ENCODE peak calls at places on chromosome 16, in five cellular contexts. P, M, I, O and S are unnamed samples.
A peak's percentile ranks its signal among the peaks of the same experiment; 100 is the strongest.

GRCh38 chr16:84922351-84923135 is 88.8 kb downstream of the ZDHHC7 start:
- DNase-seq in P (no peak), I (peak; percentile 21), O (peak; percentile 65), M (no peak), S (peak; percentile 88)

GRCh38 chr16:79212114-79212791 is 388.3 kb downstream of the MAF start:
- DNase-seq in P (no peak), I (no peak), O (no peak), M (no peak), S (no peak)

GRCh38 chr16:69709456-69710084 is 16.8 kb downstream of the NQO1 start:
- DNase-seq in M (no peak), P (peak; percentile 67), I (no peak), O (peak; percentile 81), S (no peak)

GRCh38 chr16:80940069-80940856 is 66.4 kb downstream of the CMC2 start:
- DNase-seq in O (no peak), M (no peak), I (no peak), P (no peak), S (no peak)

GRCh38 chr16:71499775-71500364 is 10.7 kb upstream of the ZNF19 start:
- DNase-seq in O (peak; percentile 77), I (peak; percentile 64), M (no peak), P (peak; percentile 68), S (no peak)

GRCh38 chr16:27444015-27444414 is 42.0 kb downstream of the IL21R start:
- DNase-seq in M (no peak), I (no peak), P (no peak), O (peak; percentile 71), S (no peak)

GRCh38 chr16:78984887-78985464 is 615.6 kb downstream of the MAF start:
- DNase-seq in I (no peak), O (no peak), M (no peak), P (no peak), S (peak; percentile 30)

GRCh38 chr16:35186045-35186759 is 1726.8 kb downstream of the TP53TG3F start:
- DNase-seq in M (no peak), O (no peak), P (no peak), I (no peak), S (no peak)

GRCh38 chr16:4922721-4923342 is 14.1 kb downstream of the PPL start:
- DNase-seq in I (no peak), M (no peak), O (no peak), P (no peak), S (no peak)

GRCh38 chr16:49934557-49935260 is 78.8 kb upstream of the ZNF423 start:
- DNase-seq in P (no peak), O (no peak), I (no peak), M (no peak), S (no peak)

GRCh38 chr16:2715519-2715918 is 4.5 kb downstream of the PRSS27 start:
- DNase-seq in P (peak; percentile 32), I (peak; percentile 79), O (peak; percentile 66), M (no peak), S (peak; percentile 75)

GRCh38 chr16:57137043-57137442 is 44.7 kb downstream of the CPNE2 start:
- DNase-seq in P (no peak), O (no peak), M (no peak), I (no peak), S (no peak)

DNA sequence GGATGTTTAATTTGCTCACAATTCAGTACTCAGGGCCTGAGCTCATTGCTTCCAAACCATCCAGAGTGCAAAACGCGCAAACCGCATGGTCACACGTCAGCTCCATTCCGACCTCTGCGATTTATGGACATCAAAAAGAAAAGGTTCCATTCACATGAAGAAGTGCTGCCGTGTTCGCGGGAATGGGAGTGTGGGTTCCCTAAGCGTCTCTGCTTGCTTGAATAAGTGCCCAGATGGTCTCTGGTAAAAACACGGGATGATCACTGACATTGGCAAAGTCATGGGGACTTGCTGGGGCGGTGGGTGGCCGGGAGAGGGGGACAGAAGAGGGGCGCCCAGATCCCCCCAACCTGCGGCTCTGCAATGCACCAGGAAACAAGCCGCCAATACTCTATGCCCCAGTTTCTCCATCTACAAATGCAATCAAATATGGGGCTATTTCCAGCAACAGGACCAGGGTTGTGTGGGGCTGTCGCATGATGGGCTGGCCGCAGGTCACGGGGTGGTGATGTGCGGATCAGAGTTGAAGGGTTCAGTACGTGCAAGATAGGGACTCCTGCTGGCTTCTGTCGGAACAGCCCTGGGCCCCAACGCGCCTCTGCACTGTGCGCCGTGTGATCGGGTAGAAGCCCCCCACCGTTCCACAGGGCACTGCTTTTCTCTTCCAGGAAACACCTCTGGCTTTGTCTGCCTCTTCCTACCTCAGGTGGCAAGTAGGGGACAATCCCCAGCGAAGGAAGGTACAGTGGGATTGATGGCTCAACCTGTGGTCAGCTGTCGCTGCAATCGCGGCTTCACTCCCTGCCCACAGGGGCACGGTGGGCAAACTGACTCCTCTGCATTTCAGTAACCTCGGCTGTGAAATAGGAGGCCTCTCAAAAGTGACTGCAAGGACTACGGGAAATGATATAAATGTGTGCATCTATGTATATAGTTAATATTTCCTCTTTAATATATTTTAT is 11.2 kb downstream of the FOXF1 start:
- DNase-seq in O (no peak), P (no peak), I (no peak), M (no peak), S (no peak)
- TF ChIP-seq CTCF in O (no peak), P (no peak), I (no peak), M (no peak), S (no peak)

GRCh38 chr16:64092284-64092683 is 1029.6 kb downstream of the CDH11 start:
- DNase-seq in I (no peak), M (no peak), P (no peak), O (peak; percentile 54), S (no peak)

GRCh38 chr16:64085291-64085690 is 1036.6 kb downstream of the CDH11 start:
- DNase-seq in M (no peak), I (no peak), P (no peak), O (no peak), S (no peak)

GRCh38 chr16:64088838-64089237 is 1033.0 kb downstream of the CDH11 start:
- DNase-seq in I (no peak), P (no peak), O (no peak), M (no peak), S (no peak)

GRCh38 chr16:64090327-64090726 is 1031.5 kb downstream of the CDH11 start:
- DNase-seq in M (no peak), O (no peak), I (no peak), P (no peak), S (no peak)

DNA sequence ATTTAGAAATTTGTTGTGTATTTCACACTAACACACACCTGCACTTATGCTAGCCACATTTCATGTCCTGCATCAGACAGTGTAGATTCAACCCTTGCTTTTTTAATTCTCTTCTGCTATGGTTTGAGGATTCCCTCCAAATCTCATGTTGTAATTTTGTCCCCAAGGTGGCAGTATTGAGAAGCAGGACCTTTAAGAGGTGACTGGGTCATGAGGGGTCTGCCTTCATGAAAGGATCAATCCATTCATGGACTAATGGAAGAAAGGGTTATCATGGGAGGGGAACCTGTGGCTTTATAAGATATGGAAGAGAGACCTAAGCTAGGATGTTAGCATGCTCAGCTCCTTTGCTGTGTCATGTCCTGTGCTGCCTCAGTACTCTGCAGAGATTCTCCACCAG is 1032.2 kb downstream of the CDH11 start:
- DNase-seq in M (no peak), I (peak; percentile 47), O (peak; percentile 40), P (peak; percentile 37), S (peak; percentile 8)
- TF ChIP-seq CTCF in M (peak; percentile 28), I (peak; percentile 62), O (peak; percentile 60), P (peak; percentile 58), S (peak; percentile 61)

DNA sequence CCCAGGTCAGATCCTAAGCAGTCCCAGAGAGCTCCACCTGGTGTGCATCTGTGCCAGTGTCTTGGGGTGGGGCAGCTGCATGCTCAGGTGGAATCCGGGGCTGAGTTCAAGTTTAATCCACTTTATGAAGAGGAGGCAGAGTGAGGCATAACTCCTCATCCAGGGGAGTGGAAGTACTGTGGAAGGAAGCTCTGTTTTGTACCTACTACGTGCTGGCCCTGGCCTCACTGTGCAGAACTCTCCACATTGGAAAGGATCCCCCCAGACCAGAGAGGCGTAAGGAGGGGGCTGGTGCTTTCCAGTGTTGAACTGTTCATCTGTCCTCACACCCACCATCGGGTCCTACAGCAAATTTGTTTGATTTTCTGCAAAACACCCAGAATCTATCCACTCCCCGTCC is 78.0 kb downstream of the ABCC6 start:
- DNase-seq in M (no peak), O (no peak), P (no peak), I (no peak), S (no peak)
- TF ChIP-seq CTCF in M (no peak), O (no peak), P (no peak), I (no peak), S (no peak)

GRCh38 chr16:48035142-48035541 is 120.7 kb downstream of the ABCC12 start:
- DNase-seq in O (no peak), M (no peak), I (no peak), P (no peak), S (no peak)

GRCh38 chr16:48024042-48024441 is 131.8 kb downstream of the ABCC12 start:
- DNase-seq in M (no peak), P (no peak), O (no peak), I (no peak), S (no peak)

GRCh38 chr16:48030926-48031325 is 124.9 kb downstream of the ABCC12 start:
- DNase-seq in I (no peak), O (no peak), P (no peak), M (no peak), S (no peak)

GRCh38 chr16:48025359-48025758 is 130.4 kb downstream of the ABCC12 start:
- DNase-seq in O (no peak), P (no peak), M (no peak), I (no peak), S (no peak)

DNA sequence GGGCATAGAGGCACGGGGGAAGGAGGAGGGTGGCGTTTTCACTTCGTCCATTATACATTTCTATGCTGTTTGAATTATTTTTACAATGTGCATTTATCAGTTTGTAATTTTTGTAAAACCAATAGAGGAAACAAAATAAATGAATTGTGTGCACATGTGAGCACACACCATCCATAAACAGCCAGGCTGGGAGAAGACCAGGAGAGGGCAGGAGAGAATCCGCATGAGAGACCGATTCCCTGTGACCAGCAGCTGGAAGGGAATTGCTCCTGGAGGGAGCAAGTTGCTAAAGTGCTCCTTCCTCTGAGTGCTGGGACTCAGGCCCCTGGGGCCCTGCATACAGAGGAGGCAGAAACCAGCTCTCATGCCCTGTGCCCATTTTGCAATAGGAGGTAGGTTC is 126.0 kb downstream of the ABCC12 start:
- DNase-seq in P (no peak), M (no peak), I (no peak), O (no peak), S (no peak)
- TF ChIP-seq CTCF in P (no peak), M (no peak), I (no peak), O (no peak), S (no peak)